ENCODE peak calls at places on chromosomes 11 and 22, in ten cellular contexts. R, C, M, N, Q, L, X, O, W and D are unnamed samples.
A peak's percentile ranks its signal among the peaks of the same experiment; 100 is the strongest.

GRCh38 chr11:36278531-36279245 is 10.5 kb downstream of the COMMD9 start:
- DNase-seq in R (no peak), C (no peak), M (peak; percentile 21), N (no peak), Q (no peak), L (no peak), X (no peak), O (peak; percentile 49), W (no peak), D (no peak)

GRCh38 chr11:121207485-121208115 is 85.0 kb upstream of the SC5D start:
- DNase-seq in R (no peak), C (no peak), M (peak; percentile 11), N (no peak), Q (no peak), L (no peak), X (no peak), O (no peak), W (no peak), D (no peak)

GRCh38 chr11:69683764-69684333 is 8.7 kb upstream of the LTO1 start:
- DNase-seq in R (no peak), C (no peak), M (no peak), N (peak; percentile 27), Q (no peak), L (no peak), X (peak; percentile 30), O (peak; percentile 81), W (no peak), D (no peak)

GRCh38 chr11:6812391-6813005 is 13.0 kb upstream of the OR6A2 start:
- DNase-seq in R (no peak), C (no peak), M (peak; percentile 32), N (no peak), Q (no peak), L (peak; percentile 51), X (peak; percentile 28), O (peak; percentile 77), W (peak; percentile 43), D (peak; percentile 17)

GRCh38 chr22:42991010-42991651 is 23.8 kb downstream of the PACSIN2 start:
- DNase-seq in R (no peak), C (no peak), M (peak; percentile 76), N (peak; percentile 69), Q (no peak), L (peak; percentile 87), X (peak; percentile 76), O (no peak), W (no peak), D (no peak)

GRCh38 chr22:24180316-24181087 is 785 bp upstream of the SUSD2 start:
- DNase-seq in R (no peak), C (peak; percentile 21), M (no peak), N (no peak), Q (peak; percentile 22), L (no peak), X (no peak), O (no peak), W (no peak), D (no peak)

GRCh38 chr11:71251159-71251721 is 1.1 kb downstream of the SHANK2 start:
- DNase-seq in R (no peak), C (no peak), M (no peak), N (peak; percentile 25), Q (peak; percentile 14), L (no peak), X (no peak), O (peak; percentile 46), W (no peak), D (no peak)

GRCh38 chr11:94020777-94021615 is at the start of gene HEPHL1:
- DNase-seq in R (no peak), C (no peak), M (no peak), N (no peak), Q (no peak), L (no peak), X (peak; percentile 97), O (peak; percentile 59), W (no peak), D (no peak)

GRCh38 chr11:122101625-122102291 is 14.3 kb downstream of the BLID start:
- DNase-seq in R (peak; percentile 71), C (peak; percentile 50), M (peak; percentile 91), N (peak; percentile 28), Q (peak; percentile 44), L (peak; percentile 89), X (peak; percentile 71), O (peak; percentile 87), W (peak; percentile 65), D (no peak)

GRCh38 chr11:76207642-76208378 is 1.5 kb upstream of the WNT11 start:
- DNase-seq in R (peak; percentile 84), C (peak; percentile 81), M (peak; percentile 73), N (peak; percentile 89), Q (peak; percentile 88), L (peak; percentile 69), X (peak; percentile 68), O (peak; percentile 87), W (peak; percentile 76), D (peak; percentile 75)

GRCh38 chr11:76205252-76206076 is 838 bp downstream of the WNT11 start:
- DNase-seq in R (no peak), C (no peak), M (no peak), N (no peak), Q (peak; percentile 11), L (no peak), X (no peak), O (no peak), W (no peak), D (no peak)

GRCh38 chr11:76203937-76204336 is 2.4 kb downstream of the WNT11 start:
- DNase-seq in R (no peak), C (no peak), M (no peak), N (no peak), Q (no peak), L (no peak), X (no peak), O (no peak), W (no peak), D (no peak)

GRCh38 chr11:76206327-76207081 is at the start of gene WNT11:
- DNase-seq in R (peak; percentile 66), C (peak; percentile 67), M (peak; percentile 6), N (peak; percentile 82), Q (peak; percentile 69), L (peak; percentile 43), X (peak; percentile 20), O (peak; percentile 78), W (peak; percentile 76), D (peak; percentile 48)

GRCh38 chr11:76206077-76206326 is 300 bp downstream of the WNT11 start:
- DNase-seq in R (no peak), C (no peak), M (no peak), N (peak; percentile 14), Q (no peak), L (no peak), X (no peak), O (no peak), W (no peak), D (no peak)
- H3K27me3 ChIP-seq in R (no peaks in the 10 kb centered on the region), C (no peaks in the 10 kb centered on the region), M (peaks cover 41% of the 10 kb centered on the region), N (peaks cover 58% of the 10 kb centered on the region), Q (peaks cover 72% of the 10 kb centered on the region), L (peaks cover 82% of the 10 kb centered on the region), X (peaks cover 34% of the 10 kb centered on the region), O (peaks cover 79% of the 10 kb centered on the region), W (peaks cover 39% of the 10 kb centered on the region), D (peaks cover 7% of the 10 kb centered on the region)

GRCh38 chr11:114847599-114847998 is 169.3 kb downstream of the NXPE2 start:
- DNase-seq in R (no peak), C (no peak), M (no peak), N (no peak), Q (no peak), L (no peak), X (no peak), O (peak; percentile 27), W (no peak), D (no peak)
- H3K4me3 ChIP-seq in R (no peak overlapping the region), C (no peak overlapping the region), M (no peak overlapping the region), N (no peak overlapping the region), Q (no peak overlapping the region), L (no peak overlapping the region), X (no peak overlapping the region), O (peak overlapping the region; percentile 14), W (no peak overlapping the region), D (no peak overlapping the region)

DNA sequence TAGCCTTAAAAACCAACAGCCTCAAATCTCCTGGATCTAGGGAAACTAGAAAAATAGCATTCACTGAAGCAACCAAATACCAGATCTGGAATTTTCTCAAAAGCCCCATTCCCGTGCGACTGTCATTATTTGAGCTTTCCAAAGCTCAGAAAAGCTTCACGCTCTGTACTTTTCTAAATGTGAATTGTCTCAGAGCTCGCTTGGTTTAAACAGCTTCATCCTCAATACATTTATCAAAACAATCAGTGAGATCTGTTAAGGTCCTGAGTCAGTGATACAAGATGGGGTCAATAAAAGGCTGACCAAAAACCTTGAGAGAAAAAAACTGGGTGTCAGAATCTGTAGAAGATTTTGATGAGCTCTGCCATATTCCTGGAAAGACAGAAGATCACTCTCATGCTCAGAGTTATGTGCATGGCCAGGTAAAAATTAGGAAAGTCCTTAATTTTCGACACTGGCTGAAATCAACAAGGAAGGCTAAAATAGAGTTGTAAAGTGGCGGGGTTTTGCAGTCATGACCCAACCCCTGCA is 60.2 kb upstream of the VPREB1 start:
- DNase-seq in R (no peak), C (no peak), M (no peak), N (no peak), Q (no peak), L (no peak), X (no peak), O (no peak), W (no peak), D (no peak)
- H3K27me3 ChIP-seq in R (peaks cover 48% of the 10 kb centered on the region), C (peaks cover 91% of the 10 kb centered on the region), M (peaks cover 14% of the 10 kb centered on the region), N (peaks cover 46% of the 10 kb centered on the region), Q (peaks cover 48% of the 10 kb centered on the region), L (peaks cover 17% of the 10 kb centered on the region), X (peaks cover 3% of the 10 kb centered on the region), O (peaks cover 100% of the 10 kb centered on the region), W (no peaks in the 10 kb centered on the region), D (no peaks in the 10 kb centered on the region)

GRCh38 chr11:87456499-87456898 is 418.8 kb downstream of the TMEM135 start:
- DNase-seq in R (no peak), C (no peak), M (no peak), N (no peak), Q (no peak), L (no peak), X (no peak), O (no peak), W (no peak), D (peak; percentile 4)

GRCh38 chr11:87451400-87451799 is 413.7 kb downstream of the TMEM135 start:
- DNase-seq in R (no peak), C (no peak), M (no peak), N (no peak), Q (no peak), L (peak; percentile 21), X (no peak), O (peak; percentile 30), W (no peak), D (no peak)

GRCh38 chr11:87453531-87454089 is 415.9 kb downstream of the TMEM135 start:
- DNase-seq in R (no peak), C (no peak), M (no peak), N (no peak), Q (no peak), L (no peak), X (no peak), O (no peak), W (no peak), D (no peak)

GRCh38 chr11:87455180-87455579 is 417.4 kb downstream of the TMEM135 start:
- DNase-seq in R (no peak), C (no peak), M (no peak), N (no peak), Q (no peak), L (no peak), X (no peak), O (no peak), W (no peak), D (no peak)

DNA sequence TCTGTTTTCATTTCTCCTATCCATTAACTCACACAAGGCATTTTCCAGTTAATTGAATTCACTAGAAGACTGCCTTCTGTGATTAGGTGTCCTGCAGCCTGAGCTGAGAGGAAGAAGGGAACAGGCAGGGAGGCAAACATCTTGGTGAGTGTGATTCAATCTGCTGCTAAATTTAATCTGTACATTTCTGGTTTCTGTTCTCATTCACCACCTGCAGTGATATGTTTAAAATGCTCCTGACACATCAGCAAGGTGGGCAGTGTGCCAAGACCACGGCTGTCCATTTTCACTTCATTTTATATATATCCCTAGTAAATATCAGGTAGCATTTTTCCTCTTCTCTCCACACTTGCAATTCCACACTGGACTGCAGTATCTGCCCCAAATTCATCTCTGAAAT is 416.5 kb downstream of the TMEM135 start:
- DNase-seq in R (no peak), C (no peak), M (no peak), N (peak; percentile 59), Q (no peak), L (no peak), X (no peak), O (no peak), W (no peak), D (peak; percentile 26)
- H3K4me3 ChIP-seq in R (no peak overlapping the region), C (no peak overlapping the region), M (no peak overlapping the region), N (no peak overlapping the region), Q (no peak overlapping the region), L (no peak overlapping the region), X (no peak overlapping the region), O (no peak overlapping the region), W (no peak overlapping the region), D (no peak overlapping the region)